ENCODE peak calls at places on chromosomes 3 and 15, in six cellular contexts. A, C, Q, T, H and N are unnamed samples.

GRCh38 chr3:67044295-67044694 is 46.2 kb downstream of the KBTBD8 start:
- DNase-seq in A (no peak), C (no peak), Q (peak; percentile 19), T (no peak), H (peak; percentile 22), N (no peak)

GRCh38 chr3:185796431-185797107 is 28.3 kb downstream of the IGF2BP2 start:
- DNase-seq in A (no peak), C (no peak), Q (peak; percentile 81), T (no peak), H (peak; percentile 73), N (peak; percentile 86)

GRCh38 chr3:196287066-196287404 is 491 bp downstream of the PCYT1A start:
- DNase-seq in A (peak; percentile 65), C (peak; percentile 61), Q (peak; percentile 61), T (peak; percentile 8), H (peak; percentile 39), N (no peak)

GRCh38 chr15:85379403-85380131 is 836 bp upstream of the AKAP13 start:
- DNase-seq in A (peak; percentile 19), C (no peak), Q (peak; percentile 58), T (peak; percentile 19), H (peak; percentile 36), N (peak; percentile 25)

GRCh38 chr3:50574280-50574831 is 5.0 kb downstream of the HEMK1 start:
- DNase-seq in A (no peak), C (no peak), Q (no peak), T (peak; percentile 60), H (no peak), N (no peak)

GRCh38 chr3:183818041-183818620 is 7.2 kb downstream of the MAP6D1 start:
- DNase-seq in A (no peak), C (no peak), Q (no peak), T (no peak), H (no peak), N (no peak)

GRCh38 chr15:70424937-70425411 is 327.3 kb upstream of the TLE3 start:
- DNase-seq in A (no peak), C (no peak), Q (no peak), T (peak; percentile 45), H (no peak), N (no peak)

GRCh38 chr15:70090436-70091291 is 7.1 kb downstream of the TLE3 start:
- DNase-seq in A (no peak), C (no peak), Q (no peak), T (no peak), H (no peak), N (no peak)

GRCh38 chr3:126119008-126119675 is 35.2 kb upstream of the SLC41A3 start:
- DNase-seq in A (no peak), C (no peak), Q (no peak), T (no peak), H (no peak), N (no peak)

GRCh38 chr15:71055461-71055860 is 59.8 kb upstream of the THSD4 start:
- DNase-seq in A (no peak), C (no peak), Q (peak; percentile 71), T (no peak), H (peak; percentile 55), N (peak; percentile 21)

GRCh38 chr3:174336774-174337173 is 522.4 kb upstream of the NAALADL2 start:
- DNase-seq in A (no peak), C (no peak), Q (no peak), T (no peak), H (no peak), N (no peak)

GRCh38 chr3:185797993-185798830 is 26.6 kb downstream of the IGF2BP2 start:
- DNase-seq in A (no peak), C (no peak), Q (no peak), T (no peak), H (no peak), N (no peak)

GRCh38 chr3:45153658-45154437 is 7.7 kb upstream of the CDCP1 start:
- DNase-seq in A (no peak), C (no peak), Q (peak; percentile 73), T (no peak), H (peak; percentile 73), N (peak; percentile 61)

GRCh38 chr15:89051875-89052274 is 36.4 kb upstream of the ABHD2 start:
- DNase-seq in A (no peak), C (no peak), Q (peak; percentile 96), T (no peak), H (peak; percentile 98), N (no peak)

GRCh38 chr15:73225358-73226015 is 143.3 kb downstream of the HCN4 start:
- DNase-seq in A (peak; percentile 16), C (no peak), Q (no peak), T (peak; percentile 41), H (no peak), N (no peak)

GRCh38 chr15:58438956-58439355 is 7.2 kb downstream of the LIPC start:
- DNase-seq in A (peak; percentile 83), C (peak; percentile 84), Q (peak; percentile 77), T (no peak), H (peak; percentile 71), N (no peak)

GRCh38 chr3:144816366-144816765 is 844.7 kb downstream of the DIPK2A start:
- DNase-seq in A (no peak), C (no peak), Q (peak; percentile 34), T (no peak), H (no peak), N (no peak)

GRCh38 chr3:93843981-93844380 is 129.7 kb downstream of the PROS1 start:
- DNase-seq in A (no peak), C (no peak), Q (peak; percentile 92), T (no peak), H (peak; percentile 86), N (peak; percentile 76)

GRCh38 chr15:33101036-33101435 is 93.5 kb downstream of the FMN1 start:
- DNase-seq in A (no peak), C (no peak), Q (no peak), T (no peak), H (no peak), N (no peak)

GRCh38 chr3:132432639-132433038 is 15.3 kb downstream of the DNAJC13 start:
- DNase-seq in A (peak; percentile 15), C (peak; percentile 45), Q (peak; percentile 77), T (no peak), H (peak; percentile 86), N (peak; percentile 44)

GRCh38 chr3:42345811-42346210 is 64.6 kb downstream of the LYZL4 start:
- DNase-seq in A (no peak), C (no peak), Q (no peak), T (no peak), H (no peak), N (no peak)

GRCh38 chr3:46603461-46604062 is 8.8 kb upstream of the FAM240A start:
- DNase-seq in A (no peak), C (no peak), Q (no peak), T (no peak), H (no peak), N (no peak)

GRCh38 chr3:120449701-120450216 is 1.0 kb downstream of the FSTL1 start:
- DNase-seq in A (peak; percentile 37), C (peak; percentile 49), Q (peak; percentile 87), T (no peak), H (peak; percentile 89), N (no peak)

GRCh38 chr15:95024388-95024787 is 793.0 kb downstream of the MCTP2 start:
- DNase-seq in A (peak; percentile 49), C (peak; percentile 69), Q (peak; percentile 73), T (no peak), H (peak; percentile 14), N (peak; percentile 19)

GRCh38 chr3:14142567-14143270 is 17.9 kb downstream of the TMEM43 start:
- DNase-seq in A (no peak), C (no peak), Q (no peak), T (peak; percentile 44), H (no peak), N (no peak)

GRCh38 chr3:197795200-197795599 is 4.1 kb downstream of the LRCH3 start:
- DNase-seq in A (no peak), C (no peak), Q (peak; percentile 93), T (no peak), H (peak; percentile 92), N (no peak)

GRCh38 chr3:114939920-114940319 is 207.2 kb downstream of the ZBTB20 start:
- DNase-seq in A (no peak), C (no peak), Q (no peak), T (no peak), H (no peak), N (no peak)

GRCh38 chr3:196288141-196288460 is 575 bp upstream of the PCYT1A start:
- DNase-seq in A (peak; percentile 84), C (peak; percentile 13), Q (peak; percentile 71), T (no peak), H (peak; percentile 67), N (no peak)

GRCh38 chr3:17125738-17126137 is 241.0 kb downstream of the PLCL2 start:
- DNase-seq in A (no peak), C (no peak), Q (no peak), T (no peak), H (no peak), N (no peak)

GRCh38 chr3:138594935-138595259 is 837 bp upstream of the CEP70 start:
- DNase-seq in A (no peak), C (no peak), Q (no peak), T (no peak), H (no peak), N (no peak)